ENCODE peak calls at places on chromosomes 11 and 22, in ten cellular contexts. One of them, this sample, is unnamed.

GRCh38 chr11:2156416-2157182 is 4.4 kb downstream of the INS start:
- DNase-seq in neural crest cell: peak
- DNase-seq in hypothalamus: peak
- DNase-seq in hepatic stellate cell: peak
- DNase-seq in mesendoderm: peak
- DNase-seq in IMR-90: peak
- DNase-seq in activated naive CD4-positive, alpha-beta T cell treated with Interleukin-2 at 50 U/mL for 16 hours: peak
- DNase-seq in GM03348: peak
- DNase-seq in CD8-positive, alpha-beta memory T cell: peak
- DNase-seq in stimulated activated CD4-positive, alpha-beta T cell treated with anti-CD3 and anti-CD28 coated beads, TNF-alpha, amount 100 ng/mL, for 48 hours: peak
- DNase-seq in this sample: peak

GRCh38 chr11:7986768-7987559 is at the start of gene EIF3F:
- DNase-seq in neural crest cell: peak
- DNase-seq in hypothalamus: peak
- DNase-seq in hepatic stellate cell: peak
- DNase-seq in mesendoderm: peak
- DNase-seq in IMR-90: peak
- DNase-seq in activated naive CD4-positive, alpha-beta T cell treated with Interleukin-2 at 50 U/mL for 16 hours: peak
- DNase-seq in GM03348: peak
- DNase-seq in CD8-positive, alpha-beta memory T cell: peak
- DNase-seq in stimulated activated CD4-positive, alpha-beta T cell treated with anti-CD3 and anti-CD28 coated beads, TNF-alpha, amount 100 ng/mL, for 48 hours: peak
- DNase-seq in this sample: peak

GRCh38 chr11:47305734-47306483 is 36.0 kb downstream of the MADD start:
- DNase-seq in neural crest cell: no peak
- DNase-seq in hypothalamus: no peak
- DNase-seq in hepatic stellate cell: peak
- DNase-seq in mesendoderm: no peak
- DNase-seq in IMR-90: no peak
- DNase-seq in activated naive CD4-positive, alpha-beta T cell treated with Interleukin-2 at 50 U/mL for 16 hours: no peak
- DNase-seq in GM03348: no peak
- DNase-seq in CD8-positive, alpha-beta memory T cell: no peak
- DNase-seq in stimulated activated CD4-positive, alpha-beta T cell treated with anti-CD3 and anti-CD28 coated beads, TNF-alpha, amount 100 ng/mL, for 48 hours: no peak
- DNase-seq in this sample: no peak

GRCh38 chr22:46067159-46068111 is 82.9 kb upstream of the PPARA start:
- DNase-seq in neural crest cell: no peak
- DNase-seq in hypothalamus: no peak
- DNase-seq in hepatic stellate cell: no peak
- DNase-seq in mesendoderm: no peak
- DNase-seq in IMR-90: no peak
- DNase-seq in activated naive CD4-positive, alpha-beta T cell treated with Interleukin-2 at 50 U/mL for 16 hours: no peak
- DNase-seq in GM03348: peak
- DNase-seq in CD8-positive, alpha-beta memory T cell: no peak
- DNase-seq in stimulated activated CD4-positive, alpha-beta T cell treated with anti-CD3 and anti-CD28 coated beads, TNF-alpha, amount 100 ng/mL, for 48 hours: no peak
- DNase-seq in this sample: no peak

GRCh38 chr22:32142600-32142999 is 16.5 kb downstream of the C22orf42 start:
- DNase-seq in neural crest cell: no peak
- DNase-seq in hypothalamus: no peak
- DNase-seq in hepatic stellate cell: no peak
- DNase-seq in mesendoderm: no peak
- DNase-seq in IMR-90: no peak
- DNase-seq in activated naive CD4-positive, alpha-beta T cell treated with Interleukin-2 at 50 U/mL for 16 hours: peak
- DNase-seq in GM03348: no peak
- DNase-seq in CD8-positive, alpha-beta memory T cell: no peak
- DNase-seq in stimulated activated CD4-positive, alpha-beta T cell treated with anti-CD3 and anti-CD28 coated beads, TNF-alpha, amount 100 ng/mL, for 48 hours: no peak
- DNase-seq in this sample: no peak

GRCh38 chr11:122681731-122682130 is 26.2 kb downstream of the UBASH3B start:
- DNase-seq in neural crest cell: no peak
- DNase-seq in hypothalamus: no peak
- DNase-seq in hepatic stellate cell: no peak
- DNase-seq in mesendoderm: peak
- DNase-seq in IMR-90: no peak
- DNase-seq in activated naive CD4-positive, alpha-beta T cell treated with Interleukin-2 at 50 U/mL for 16 hours: no peak
- DNase-seq in GM03348: no peak
- DNase-seq in CD8-positive, alpha-beta memory T cell: no peak
- DNase-seq in stimulated activated CD4-positive, alpha-beta T cell treated with anti-CD3 and anti-CD28 coated beads, TNF-alpha, amount 100 ng/mL, for 48 hours: no peak
- DNase-seq in this sample: no peak

GRCh38 chr11:12418019-12418611 is 40.7 kb downstream of the PARVA start:
- DNase-seq in neural crest cell: no peak
- DNase-seq in hypothalamus: no peak
- DNase-seq in hepatic stellate cell: no peak
- DNase-seq in mesendoderm: peak
- DNase-seq in IMR-90: peak
- DNase-seq in activated naive CD4-positive, alpha-beta T cell treated with Interleukin-2 at 50 U/mL for 16 hours: no peak
- DNase-seq in GM03348: peak
- DNase-seq in CD8-positive, alpha-beta memory T cell: no peak
- DNase-seq in stimulated activated CD4-positive, alpha-beta T cell treated with anti-CD3 and anti-CD28 coated beads, TNF-alpha, amount 100 ng/mL, for 48 hours: no peak
- DNase-seq in this sample: no peak

GRCh38 chr11:79244175-79244804 is 196.5 kb downstream of the TENM4 start:
- DNase-seq in neural crest cell: no peak
- DNase-seq in hypothalamus: no peak
- DNase-seq in hepatic stellate cell: peak
- DNase-seq in mesendoderm: no peak
- DNase-seq in IMR-90: peak
- DNase-seq in activated naive CD4-positive, alpha-beta T cell treated with Interleukin-2 at 50 U/mL for 16 hours: no peak
- DNase-seq in GM03348: peak
- DNase-seq in CD8-positive, alpha-beta memory T cell: no peak
- DNase-seq in stimulated activated CD4-positive, alpha-beta T cell treated with anti-CD3 and anti-CD28 coated beads, TNF-alpha, amount 100 ng/mL, for 48 hours: no peak
- DNase-seq in this sample: no peak

GRCh38 chr11:115774756-115775155 is 270.5 kb upstream of the CADM1 start:
- DNase-seq in neural crest cell: no peak
- DNase-seq in hypothalamus: no peak
- DNase-seq in hepatic stellate cell: no peak
- DNase-seq in mesendoderm: no peak
- DNase-seq in IMR-90: no peak
- DNase-seq in activated naive CD4-positive, alpha-beta T cell treated with Interleukin-2 at 50 U/mL for 16 hours: no peak
- DNase-seq in GM03348: no peak
- DNase-seq in CD8-positive, alpha-beta memory T cell: no peak
- DNase-seq in stimulated activated CD4-positive, alpha-beta T cell treated with anti-CD3 and anti-CD28 coated beads, TNF-alpha, amount 100 ng/mL, for 48 hours: no peak
- DNase-seq in this sample: no peak

GRCh38 chr22:34620832-34621231 is 445.1 kb upstream of the ISX start:
- DNase-seq in neural crest cell: no peak
- DNase-seq in hypothalamus: no peak
- DNase-seq in hepatic stellate cell: no peak
- DNase-seq in mesendoderm: no peak
- DNase-seq in IMR-90: no peak
- DNase-seq in activated naive CD4-positive, alpha-beta T cell treated with Interleukin-2 at 50 U/mL for 16 hours: no peak
- DNase-seq in GM03348: no peak
- DNase-seq in CD8-positive, alpha-beta memory T cell: no peak
- DNase-seq in stimulated activated CD4-positive, alpha-beta T cell treated with anti-CD3 and anti-CD28 coated beads, TNF-alpha, amount 100 ng/mL, for 48 hours: no peak
- DNase-seq in this sample: no peak

GRCh38 chr11:109914038-109914437 is 179.2 kb upstream of the ZC3H12C start:
- DNase-seq in neural crest cell: no peak
- DNase-seq in hypothalamus: no peak
- DNase-seq in hepatic stellate cell: no peak
- DNase-seq in mesendoderm: peak
- DNase-seq in IMR-90: no peak
- DNase-seq in activated naive CD4-positive, alpha-beta T cell treated with Interleukin-2 at 50 U/mL for 16 hours: no peak
- DNase-seq in GM03348: no peak
- DNase-seq in CD8-positive, alpha-beta memory T cell: no peak
- DNase-seq in stimulated activated CD4-positive, alpha-beta T cell treated with anti-CD3 and anti-CD28 coated beads, TNF-alpha, amount 100 ng/mL, for 48 hours: no peak
- DNase-seq in this sample: no peak

This sample was measured in activated effector memory CD4-positive, alpha-beta T cell treated with Interleukin-2 at 50 U/mL for 16 hours.